ENCODE peak calls at places on chromosomes 11 and 22, in seven cellular contexts. One of them, this sample, is unnamed.

GRCh38 chr22:47446331-47446730 is 683.9 kb downstream of the TBC1D22A start:
- DNase-seq in HCT116: no peak
- DNase-seq in GM12878: no peak
- DNase-seq in K562: no peak
- DNase-seq in H1: no peak
- DNase-seq in SK-N-SH: no peak
- DNase-seq in HepG2: no peak
- DNase-seq in this sample: no peak

GRCh38 chr11:118153976-118154375 is 1.4 kb upstream of the SCN4B start:
- DNase-seq in GM12878: no peak
- DNase-seq in SK-N-SH: no peak
- DNase-seq in H1: no peak
- DNase-seq in K562: no peak
- DNase-seq in HCT116: no peak
- DNase-seq in HepG2: no peak
- DNase-seq in this sample: no peak

GRCh38 chr11:116052603-116053537 is 548.7 kb upstream of the CADM1 start:
- DNase-seq in HCT116: no peak
- DNase-seq in HepG2: no peak
- DNase-seq in K562: no peak
- DNase-seq in H1: no peak
- DNase-seq in GM12878: no peak
- DNase-seq in SK-N-SH: no peak
- DNase-seq in this sample: no peak

GRCh38 chr11:44886765-44887164 is 63.9 kb downstream of the TP53I11 start:
- DNase-seq in SK-N-SH: no peak
- DNase-seq in HepG2: no peak
- DNase-seq in K562: no peak
- DNase-seq in GM12878: no peak
- DNase-seq in HCT116: no peak
- DNase-seq in H1: no peak
- DNase-seq in this sample: no peak

GRCh38 chr11:118301600-118302195 is 2.8 kb upstream of the CD3E start:
- DNase-seq in HepG2: no peak
- DNase-seq in SK-N-SH: no peak
- DNase-seq in HCT116: no peak
- DNase-seq in H1: no peak
- DNase-seq in GM12878: no peak
- DNase-seq in K562: no peak
- DNase-seq in this sample: no peak

GRCh38 chr22:35997438-35997837 is 31.2 kb downstream of the RBFOX2 start:
- DNase-seq in K562: no peak
- DNase-seq in GM12878: no peak
- DNase-seq in H1: no peak
- DNase-seq in SK-N-SH: no peak
- DNase-seq in HepG2: no peak
- DNase-seq in HCT116: no peak
- DNase-seq in this sample: no peak

GRCh38 chr22:38831166-38831945 is 12.5 kb downstream of the NPTXR start:
- DNase-seq in H1: no peak
- DNase-seq in GM12878: no peak
- DNase-seq in HepG2: no peak
- DNase-seq in HCT116: no peak
- DNase-seq in SK-N-SH: no peak
- DNase-seq in K562: no peak
- DNase-seq in this sample: no peak

GRCh38 chr11:61111060-61111435 is 8.8 kb downstream of the CD5 start:
- DNase-seq in K562: no peak
- DNase-seq in GM12878: no peak
- DNase-seq in H1: no peak
- DNase-seq in HCT116: no peak
- DNase-seq in HepG2: no peak
- DNase-seq in SK-N-SH: no peak
- DNase-seq in this sample: no peak

GRCh38 chr11:94613120-94613519 is 46.0 kb downstream of the PIWIL4 start:
- DNase-seq in H1: no peak
- DNase-seq in GM12878: no peak
- DNase-seq in SK-N-SH: no peak
- DNase-seq in HepG2: no peak
- DNase-seq in HCT116: no peak
- DNase-seq in K562: no peak
- DNase-seq in this sample: no peak

GRCh38 chr11:16776716-16777115 is 38.3 kb downstream of the C11orf58 start:
- DNase-seq in K562: no peak
- DNase-seq in GM12878: no peak
- DNase-seq in SK-N-SH: no peak
- DNase-seq in HCT116: no peak
- DNase-seq in H1: no peak
- DNase-seq in HepG2: no peak
- DNase-seq in this sample: no peak

GRCh38 chr22:25148149-25148691 is 51.4 kb upstream of the CRYBB3 start:
- DNase-seq in K562: peak
- DNase-seq in GM12878: no peak
- DNase-seq in H1: no peak
- DNase-seq in HepG2: no peak
- DNase-seq in SK-N-SH: no peak
- DNase-seq in HCT116: no peak
- DNase-seq in this sample: no peak

GRCh38 chr11:3022300-3022967 is 30.3 kb upstream of the NAP1L4 start:
- DNase-seq in HepG2: no peak
- DNase-seq in GM12878: peak
- DNase-seq in H1: no peak
- DNase-seq in HCT116: no peak
- DNase-seq in K562: no peak
- DNase-seq in SK-N-SH: no peak
- DNase-seq in this sample: no peak

GRCh38 chr11:108035690-108036089 is 27.0 kb downstream of the CUL5 start:
- DNase-seq in K562: no peak
- DNase-seq in HepG2: no peak
- DNase-seq in H1: no peak
- DNase-seq in SK-N-SH: no peak
- DNase-seq in GM12878: no peak
- DNase-seq in HCT116: no peak
- DNase-seq in this sample: no peak

GRCh38 chr11:37952035-37952434 is 1354.0 kb upstream of the RAG2 start:
- DNase-seq in HepG2: no peak
- DNase-seq in K562: no peak
- DNase-seq in SK-N-SH: peak
- DNase-seq in H1: no peak
- DNase-seq in HCT116: no peak
- DNase-seq in GM12878: no peak
- DNase-seq in this sample: no peak

GRCh38 chr11:37942081-37942480 is 1344.0 kb upstream of the RAG2 start:
- DNase-seq in HCT116: no peak
- DNase-seq in GM12878: no peak
- DNase-seq in K562: no peak
- DNase-seq in SK-N-SH: no peak
- DNase-seq in H1: no peak
- DNase-seq in HepG2: no peak
- DNase-seq in this sample: no peak

GRCh38 chr11:37948258-37948657 is 1350.2 kb upstream of the RAG2 start:
- DNase-seq in HCT116: no peak
- DNase-seq in H1: no peak
- DNase-seq in GM12878: no peak
- DNase-seq in K562: no peak
- DNase-seq in HepG2: no peak
- DNase-seq in SK-N-SH: no peak
- DNase-seq in this sample: no peak

GRCh38 chr11:37947816-37948215 is 1349.8 kb upstream of the RAG2 start:
- DNase-seq in HCT116: no peak
- DNase-seq in K562: no peak
- DNase-seq in SK-N-SH: no peak
- DNase-seq in GM12878: no peak
- DNase-seq in H1: no peak
- DNase-seq in HepG2: no peak
- DNase-seq in this sample: no peak

GRCh38 chr11:37946155-37946766 is 1348.2 kb upstream of the RAG2 start:
- DNase-seq in H1: peak
- DNase-seq in SK-N-SH: peak
- DNase-seq in K562: peak
- DNase-seq in HCT116: no peak
- DNase-seq in GM12878: peak
- DNase-seq in HepG2: peak
- DNase-seq in this sample: peak
- TF ChIP-seq JUND in H1: no peak
- TF ChIP-seq JUND in SK-N-SH: no peak
- TF ChIP-seq JUND in K562: no peak
- TF ChIP-seq JUND in HCT116: no peak
- TF ChIP-seq JUND in GM12878: no peak
- TF ChIP-seq JUND in HepG2: no peak
- TF ChIP-seq JUND in this sample: no peak

GRCh38 chr11:121210445-121210970 is 82.1 kb upstream of the SC5D start:
- DNase-seq in GM12878: no peak
- DNase-seq in HCT116: no peak
- DNase-seq in K562: no peak
- DNase-seq in HepG2: no peak
- DNase-seq in H1: no peak
- DNase-seq in SK-N-SH: no peak
- DNase-seq in this sample: no peak

GRCh38 chr11:121212696-121213567 is 79.6 kb upstream of the SC5D start:
- DNase-seq in K562: no peak
- DNase-seq in SK-N-SH: no peak
- DNase-seq in GM12878: no peak
- DNase-seq in H1: peak
- DNase-seq in HepG2: no peak
- DNase-seq in HCT116: no peak
- DNase-seq in this sample: no peak

GRCh38 chr11:121206810-121207209 is 85.8 kb upstream of the SC5D start:
- DNase-seq in HCT116: no peak
- DNase-seq in GM12878: no peak
- DNase-seq in K562: no peak
- DNase-seq in SK-N-SH: no peak
- DNase-seq in HepG2: no peak
- DNase-seq in H1: no peak
- DNase-seq in this sample: no peak

GRCh38 chr11:121213568-121213893 is 79.0 kb upstream of the SC5D start:
- DNase-seq in HCT116: no peak
- DNase-seq in H1: peak
- DNase-seq in HepG2: no peak
- DNase-seq in SK-N-SH: no peak
- DNase-seq in GM12878: no peak
- DNase-seq in K562: no peak
- DNase-seq in this sample: no peak

GRCh38 chr11:121207485-121208115 is 85.0 kb upstream of the SC5D start:
- DNase-seq in SK-N-SH: no peak
- DNase-seq in H1: no peak
- DNase-seq in HCT116: no peak
- DNase-seq in K562: no peak
- DNase-seq in GM12878: peak
- DNase-seq in HepG2: no peak
- DNase-seq in this sample: no peak
- TF ChIP-seq JUND in SK-N-SH: no peak
- TF ChIP-seq JUND in H1: no peak
- TF ChIP-seq JUND in HCT116: no peak
- TF ChIP-seq JUND in K562: no peak
- TF ChIP-seq JUND in GM12878: peak
- TF ChIP-seq JUND in HepG2: no peak
- TF ChIP-seq JUND in this sample: no peak

DNA sequence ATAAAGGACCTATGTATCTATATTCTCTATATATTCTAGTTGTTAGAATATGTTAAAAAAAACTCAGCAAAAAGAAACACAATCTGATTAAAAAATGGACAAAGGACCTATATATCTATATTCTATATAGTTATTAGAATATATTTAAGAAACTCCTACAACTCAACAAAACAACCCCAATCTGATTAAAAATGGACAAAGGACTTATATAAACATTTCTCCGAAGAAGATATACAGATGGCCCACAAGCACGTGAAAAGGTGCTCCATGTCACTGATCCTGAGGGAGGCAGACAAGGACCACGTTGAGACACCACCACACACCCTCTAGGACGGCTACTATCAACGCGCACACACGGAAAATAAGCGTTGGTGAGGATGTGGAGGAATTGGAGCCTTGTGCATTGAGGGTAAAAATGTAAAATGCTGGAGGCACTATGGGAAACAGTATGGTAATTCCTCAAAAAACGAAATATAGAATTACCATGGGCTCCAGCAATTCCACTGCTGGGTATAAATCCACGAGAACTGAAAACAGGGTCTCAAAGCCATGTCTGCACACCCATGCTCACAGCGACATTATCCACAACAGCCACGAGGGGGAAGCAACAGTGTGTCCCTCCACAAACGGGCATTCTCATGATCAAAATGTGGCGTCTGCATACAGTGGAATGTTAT is 22.7 kb downstream of the YPEL1 start:
- DNase-seq in GM12878: no peak
- DNase-seq in HCT116: peak
- DNase-seq in H1: peak
- DNase-seq in HepG2: peak
- DNase-seq in K562: peak
- DNase-seq in SK-N-SH: peak
- DNase-seq in this sample: peak
- TF ChIP-seq JUND in GM12878: no peak
- TF ChIP-seq JUND in HCT116: no peak
- TF ChIP-seq JUND in H1: no peak
- TF ChIP-seq JUND in HepG2: no peak
- TF ChIP-seq JUND in K562: peak
- TF ChIP-seq JUND in SK-N-SH: no peak
- TF ChIP-seq JUND in this sample: no peak

DNA sequence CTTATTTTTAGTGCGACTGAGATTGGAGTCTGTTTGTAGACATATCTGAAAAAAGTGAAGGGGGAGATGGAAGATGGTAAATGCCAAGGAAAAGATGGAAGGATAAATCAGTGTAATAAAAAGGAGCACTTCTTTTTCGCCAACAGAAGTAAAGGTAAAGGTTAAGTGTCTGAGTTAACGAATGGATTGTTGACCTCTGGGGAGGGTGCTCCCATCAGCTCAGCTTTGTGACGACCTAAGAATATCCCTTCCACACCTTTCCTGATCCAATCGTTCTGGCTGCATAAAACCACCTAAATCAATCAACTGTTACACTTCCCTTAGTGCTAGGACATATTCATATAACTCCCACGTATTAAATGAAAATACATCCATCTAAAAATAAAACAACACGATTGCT is 821 bp downstream of the C11orf71 start:
- DNase-seq in HepG2: peak
- DNase-seq in SK-N-SH: peak
- DNase-seq in H1: no peak
- DNase-seq in HCT116: no peak
- DNase-seq in GM12878: peak
- DNase-seq in K562: no peak
- DNase-seq in this sample: no peak
- TF ChIP-seq JUND in HepG2: no peak
- TF ChIP-seq JUND in SK-N-SH: no peak
- TF ChIP-seq JUND in H1: no peak
- TF ChIP-seq JUND in HCT116: no peak
- TF ChIP-seq JUND in GM12878: no peak
- TF ChIP-seq JUND in K562: no peak
- TF ChIP-seq JUND in this sample: no peak

GRCh38 chr11:125053167-125053566 is 9.9 kb upstream of the SLC37A2 start:
- DNase-seq in GM12878: no peak
- DNase-seq in H1: no peak
- DNase-seq in K562: no peak
- DNase-seq in SK-N-SH: no peak
- DNase-seq in HepG2: no peak
- DNase-seq in HCT116: no peak
- DNase-seq in this sample: no peak
- TF ChIP-seq JUND in GM12878: no peak
- TF ChIP-seq JUND in H1: no peak
- TF ChIP-seq JUND in K562: no peak
- TF ChIP-seq JUND in SK-N-SH: no peak
- TF ChIP-seq JUND in HepG2: no peak
- TF ChIP-seq JUND in HCT116: no peak
- TF ChIP-seq JUND in this sample: no peak

GRCh38 chr11:90722552-90723190 is 499.8 kb upstream of the CHORDC1 start:
- DNase-seq in GM12878: no peak
- DNase-seq in HepG2: peak
- DNase-seq in HCT116: no peak
- DNase-seq in SK-N-SH: no peak
- DNase-seq in H1: no peak
- DNase-seq in K562: no peak
- DNase-seq in this sample: no peak
- TF ChIP-seq JUND in GM12878: no peak
- TF ChIP-seq JUND in HepG2: no peak
- TF ChIP-seq JUND in HCT116: no peak
- TF ChIP-seq JUND in SK-N-SH: no peak
- TF ChIP-seq JUND in H1: no peak
- TF ChIP-seq JUND in K562: no peak
- TF ChIP-seq JUND in this sample: no peak